ENCODE peak calls at places on chromosomes 12 and 14, in four cellular contexts. R, B, M and O are unnamed samples.

GRCh38 chr14:93825235-93825553 is 36.9 kb upstream of the PRIMA1 start:
- DNase-seq in R (no peak), B (no peak), M (no peak), O (no peak)

GRCh38 chr12:4664111-4664510 is 15.2 kb downstream of the NDUFA9 start:
- DNase-seq in R (no peak), B (peak; percentile 89), M (no peak), O (no peak)

GRCh38 chr12:66388512-66388911 is 86.2 kb downstream of the HELB start:
- DNase-seq in R (no peak), B (no peak), M (no peak), O (no peak)

GRCh38 chr12:52270541-52271070 is 3.8 kb upstream of the KRT86 start:
- DNase-seq in R (no peak), B (no peak), M (no peak), O (peak; percentile 42)

GRCh38 chr12:68939500-68939899 is 6.5 kb upstream of the CPM start:
- DNase-seq in R (no peak), B (no peak), M (no peak), O (no peak)

GRCh38 chr12:44295958-44296623 is 460.2 kb downstream of the TMEM117 start:
- DNase-seq in R (no peak), B (no peak), M (no peak), O (no peak)

GRCh38 chr14:33972522-33973162 is 21.8 kb upstream of the EGLN3 start:
- DNase-seq in R (peak; percentile 47), B (no peak), M (no peak), O (no peak)

GRCh38 chr14:50823051-50823762 is 7.8 kb downstream of the NIN start:
- DNase-seq in R (peak; percentile 64), B (peak; percentile 61), M (no peak), O (no peak)

GRCh38 chr14:34056081-34056480 is 105.2 kb upstream of the EGLN3 start:
- DNase-seq in R (no peak), B (no peak), M (no peak), O (no peak)

GRCh38 chr14:93137864-93138263 is 22.1 kb upstream of the ITPK1 start:
- DNase-seq in R (no peak), B (no peak), M (no peak), O (no peak)

GRCh38 chr14:80434574-80435321 is 223.4 kb upstream of the DIO2 start:
- DNase-seq in R (no peak), B (no peak), M (no peak), O (no peak)

GRCh38 chr12:47370421-47370820 is 290.7 kb upstream of the AMIGO2 start:
- DNase-seq in R (no peak), B (no peak), M (no peak), O (no peak)

GRCh38 chr12:88816201-88816600 is 235.9 kb upstream of the KITLG start:
- DNase-seq in R (no peak), B (no peak), M (no peak), O (no peak)

GRCh38 chr14:29710015-29710414 is 217.6 kb downstream of the PRKD1 start:
- DNase-seq in R (no peak), B (peak; percentile 29), M (no peak), O (no peak)

GRCh38 chr12:120474092-120474960 is 4.8 kb upstream of the SRSF9 start:
- DNase-seq in R (no peak), B (peak; percentile 81), M (no peak), O (peak; percentile 10)

GRCh38 chr12:80485222-80485987 is 41.4 kb downstream of the PTPRQ start:
- DNase-seq in R (peak; percentile 26), B (no peak), M (no peak), O (no peak)

GRCh38 chr12:53380797-53381738 is 1.1 kb downstream of the SP1 start:
- DNase-seq in R (no peak), B (peak; percentile 75), M (no peak), O (no peak)

GRCh38 chr12:45695035-45695434 is 34.5 kb upstream of the ARID2 start:
- DNase-seq in R (no peak), B (peak; percentile 22), M (no peak), O (no peak)

GRCh38 chr12:54383041-54383609 is 1.4 kb downstream of the ZNF385A start:
- DNase-seq in R (no peak), B (peak; percentile 97), M (no peak), O (no peak)

GRCh38 chr12:93743229-93743998 is 66.2 kb downstream of the CRADD start:
- DNase-seq in R (no peak), B (no peak), M (no peak), O (no peak)

GRCh38 chr12:93740721-93741120 is 63.5 kb downstream of the CRADD start:
- DNase-seq in R (no peak), B (no peak), M (no peak), O (no peak)

GRCh38 chr12:93741741-93742085 is 64.5 kb downstream of the CRADD start:
- DNase-seq in R (no peak), B (peak; percentile 33), M (peak; percentile 14), O (no peak)

GRCh38 chr12:93743999-93744689 is 67.0 kb downstream of the CRADD start:
- DNase-seq in R (no peak), B (no peak), M (no peak), O (no peak)

DNA sequence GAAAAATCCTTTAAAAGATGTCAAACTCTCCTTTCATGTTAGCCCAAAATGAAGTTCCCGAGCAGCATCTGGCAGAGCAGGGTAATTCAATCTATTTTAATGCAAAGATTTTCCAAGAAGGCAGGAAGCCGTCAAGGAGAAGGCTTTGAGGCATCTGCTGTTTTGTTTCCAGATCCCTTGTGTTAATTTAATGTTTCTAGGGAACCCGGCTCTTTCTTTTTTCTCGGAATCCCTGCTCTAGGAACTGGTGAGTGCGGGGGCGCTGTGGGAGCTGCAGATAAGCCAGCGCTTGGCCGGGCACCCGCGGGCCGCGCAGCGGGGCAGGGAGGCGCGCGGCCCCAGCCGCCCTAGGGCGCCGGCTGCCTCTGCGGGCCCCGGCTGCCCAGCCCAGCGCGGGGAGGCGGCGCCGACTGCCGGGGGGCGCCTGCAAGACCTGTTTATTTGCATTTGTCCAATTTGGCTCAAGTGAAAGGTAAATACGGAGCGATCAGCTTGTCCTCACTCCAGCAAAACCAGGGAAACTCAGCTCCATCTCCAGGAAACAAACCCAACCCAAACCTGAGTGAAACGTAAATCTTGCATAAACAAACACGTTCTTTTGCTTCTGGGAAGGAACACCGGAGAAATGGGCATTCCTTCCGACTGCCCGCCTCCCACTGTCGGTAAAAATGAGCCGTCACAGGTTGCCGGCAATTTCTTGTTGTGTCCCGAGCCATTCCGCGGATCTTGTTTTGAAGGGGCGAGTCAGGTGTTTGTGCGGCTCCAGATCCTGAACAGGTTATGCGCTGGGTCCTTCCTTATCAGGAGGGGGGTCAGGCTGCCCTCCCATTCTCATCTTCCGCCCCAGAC is 65.1 kb downstream of the CRADD start:
- DNase-seq in R (peak; percentile 75), B (peak; percentile 85), M (peak; percentile 45), O (peak; percentile 76)
- TF ChIP-seq CTCF in R (peak; percentile 41), B (peak; percentile 23), M (no peak), O (peak; percentile 16)

GRCh38 chr12:63843613-63844390 is 698 bp upstream of the SRGAP1 start:
- DNase-seq in R (peak; percentile 94), B (peak; percentile 99), M (peak; percentile 72), O (peak; percentile 95)
- TF ChIP-seq CTCF in R (peak; percentile 97), B (peak; percentile 87), M (peak; percentile 78), O (peak; percentile 98)

DNA sequence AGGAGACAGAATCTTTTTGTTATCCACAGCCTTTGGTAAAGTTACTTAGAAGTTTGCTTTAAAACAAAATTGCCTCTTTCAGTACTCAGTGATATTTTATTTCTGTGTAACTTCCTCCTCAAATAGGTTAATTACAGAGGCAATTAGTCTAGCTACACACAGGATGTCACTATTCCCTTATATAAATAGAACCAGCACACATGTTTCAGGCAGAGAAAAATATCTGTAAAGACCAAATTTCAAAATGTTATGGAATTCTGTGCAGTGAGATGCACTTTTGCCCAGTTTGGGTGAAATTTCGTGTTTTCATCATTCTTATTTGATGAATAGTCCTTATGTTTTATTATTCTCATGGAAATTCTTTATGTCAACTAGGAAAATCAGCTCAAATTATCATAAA is 410.6 kb upstream of the SOX5 start:
- DNase-seq in R (no peak), B (no peak), M (no peak), O (no peak)
- TF ChIP-seq CTCF in R (no peak), B (no peak), M (no peak), O (no peak)

GRCh38 chr14:91372680-91373495 is 44.7 kb downstream of the CCDC88C start:
- DNase-seq in R (peak; percentile 65), B (no peak), M (peak; percentile 66), O (no peak)
- TF ChIP-seq CTCF in R (no peak), B (no peak), M (no peak), O (no peak)

DNA sequence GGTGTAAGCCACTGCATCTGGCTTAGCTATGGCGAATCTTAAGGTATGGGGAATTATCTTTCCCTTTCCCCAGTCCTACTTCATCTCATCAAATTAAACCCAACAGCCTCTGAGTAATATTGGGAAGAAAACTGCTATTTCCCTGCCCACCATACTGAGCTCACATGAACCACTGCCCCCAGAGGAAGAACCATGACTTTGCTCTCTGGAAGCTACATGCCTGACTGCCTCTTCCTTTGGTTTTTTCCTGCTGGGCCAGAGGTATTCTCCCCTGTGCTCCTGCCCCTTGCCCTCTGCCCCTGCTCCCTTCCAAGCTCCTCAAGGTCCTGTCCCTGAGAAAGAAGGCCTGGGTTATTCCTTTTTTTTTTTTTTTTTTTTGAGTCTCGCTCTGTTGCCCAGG is 15.2 kb downstream of the RILPL2 start:
- DNase-seq in R (no peak), B (no peak), M (no peak), O (no peak)
- TF ChIP-seq CTCF in R (no peak), B (no peak), M (no peak), O (no peak)

GRCh38 chr12:78473561-78473960 is 391.0 kb upstream of the SYT1 start:
- DNase-seq in R (no peak), B (no peak), M (no peak), O (no peak)

GRCh38 chr12:78473136-78473535 is 391.4 kb upstream of the SYT1 start:
- DNase-seq in R (no peak), B (peak; percentile 57), M (no peak), O (no peak)

GRCh38 chr12:78470354-78471195 is 394.0 kb upstream of the SYT1 start:
- DNase-seq in R (peak; percentile 33), B (peak; percentile 74), M (no peak), O (no peak)
- TF ChIP-seq CTCF in R (peak; percentile 40), B (peak; percentile 62), M (no peak), O (no peak)